ENCODE peak calls at places on chromosomes 12 and 14, in eight cellular contexts. R is SK-N-SH, O is transverse colon, L is HepG2, I is suprapubic skin, J is prostate gland, E is GM23338, P is spleen. B is an unnamed sample.

GRCh38 chr14:99155173-99155777 is 116.7 kb downstream of the BCL11B start:
- DNase-seq in P (no peak), L (no peak), I (peak), O (no peak), E (no peak), R (no peak), J (no peak), B (no peak)

GRCh38 chr12:117069126-117069788 is 30.0 kb downstream of the TESC start:
- DNase-seq in I (no peak), P (no peak), J (no peak), O (no peak), L (no peak), R (no peak), E (no peak), B (no peak)

GRCh38 chr14:73741876-73742519 is 27.8 kb upstream of the PNMA1 start:
- DNase-seq in P (peak), R (peak), L (no peak), O (no peak), J (no peak), E (no peak), I (peak), B (no peak)

GRCh38 chr12:54338682-54339296 is 13.9 kb downstream of the COPZ1 start:
- DNase-seq in E (no peak), R (no peak), P (no peak), O (no peak), I (no peak), L (no peak), J (no peak), B (no peak)

GRCh38 chr12:131242741-131243496 is 289.2 kb downstream of the ADGRD1 start:
- DNase-seq in E (peak), O (no peak), P (peak), L (no peak), R (peak), I (no peak), J (no peak), B (no peak)

GRCh38 chr14:99821519-99822165 is 28.4 kb downstream of the EML1 start:
- DNase-seq in E (no peak), I (no peak), J (no peak), L (no peak), R (peak), O (no peak), P (no peak), B (no peak)

GRCh38 chr12:49924847-49925246 is 21.1 kb upstream of the FAIM2 start:
- DNase-seq in I (no peak), O (no peak), L (no peak), E (no peak), R (no peak), P (peak), J (no peak), B (no peak)

GRCh38 chr12:130031041-130031440 is 127.2 kb upstream of the TMEM132D start:
- DNase-seq in O (no peak), I (no peak), R (no peak), J (no peak), L (no peak), E (no peak), P (peak), B (no peak)

GRCh38 chr12:116922194-116922897 is 11.6 kb downstream of the FBXW8 start:
- DNase-seq in O (no peak), P (no peak), E (no peak), J (no peak), I (no peak), L (no peak), R (no peak), B (no peak)

GRCh38 chr14:64943981-64944520 is 1.5 kb upstream of the GPX2 start:
- DNase-seq in J (no peak), L (no peak), O (no peak), E (no peak), I (peak), P (no peak), R (no peak), B (no peak)

GRCh38 chr14:104370256-104370870 is 209.2 kb upstream of the C14orf180 start:
- DNase-seq in J (peak), L (peak), R (peak), I (no peak), P (no peak), E (peak), O (no peak), B (no peak)

GRCh38 chr12:124563401-124563800 is 4.0 kb downstream of the NCOR2 start:
- DNase-seq in I (no peak), J (no peak), L (no peak), R (no peak), O (no peak), P (no peak), E (no peak), B (no peak)

GRCh38 chr12:100721193-100721592 is 73.4 kb upstream of the ANO4 start:
- DNase-seq in I (no peak), R (no peak), P (no peak), J (no peak), E (no peak), O (no peak), L (no peak), B (no peak)

GRCh38 chr12:79127268-79127895 is 262.8 kb downstream of the SYT1 start:
- DNase-seq in E (no peak), R (no peak), O (no peak), I (no peak), P (no peak), L (no peak), J (no peak), B (no peak)

GRCh38 chr12:103640410-103640809 is 53.3 kb downstream of the STAB2 start:
- DNase-seq in P (no peak), R (no peak), E (no peak), J (no peak), O (no peak), L (no peak), I (no peak), B (no peak)

GRCh38 chr14:99497341-99497740 is 16.1 kb downstream of the CCNK start:
- DNase-seq in R (no peak), O (no peak), E (no peak), I (no peak), J (no peak), P (no peak), L (no peak), B (no peak)

GRCh38 chr14:91108941-91109611 is 4.8 kb upstream of the DGLUCY start:
- DNase-seq in J (peak), E (no peak), L (no peak), I (peak), P (no peak), R (no peak), O (peak), B (no peak)

GRCh38 chr12:124386059-124386458 is 91.2 kb downstream of the RFLNA start:
- DNase-seq in I (no peak), L (no peak), O (no peak), R (no peak), J (no peak), P (no peak), E (no peak), B (no peak)

GRCh38 chr12:68479261-68479581 is 131.5 kb upstream of the RAP1B start:
- DNase-seq in P (no peak), L (no peak), O (no peak), E (no peak), I (no peak), J (no peak), R (peak), B (no peak)

GRCh38 chr12:51788876-51789275 is 59.6 kb downstream of the FIGNL2 start:
- DNase-seq in P (no peak), J (no peak), L (no peak), I (no peak), O (no peak), E (no peak), R (no peak), B (no peak)

GRCh38 chr14:100076133-100076532 is 10.9 kb downstream of the EVL start:
- DNase-seq in R (no peak), P (no peak), I (no peak), E (peak), J (no peak), O (no peak), L (peak), B (no peak)

GRCh38 chr12:79690606-79691298 is at the start of gene PAWR:
- DNase-seq in I (peak), P (peak), J (peak), E (peak), L (peak), R (peak), O (peak), B (no peak)

GRCh38 chr12:66665416-66665815 is 13.5 kb downstream of the GRIP1 start:
- DNase-seq in P (no peak), E (no peak), O (no peak), L (no peak), J (no peak), R (no peak), I (no peak), B (no peak)
- H3K4me3 ChIP-seq in P (no peak), E (no peak), O (no peak), L (no peak), J (no peak), R (no peak), I (no peak), B (no peak)

GRCh38 chr14:76413962-76414665 is 38.2 kb downstream of the ESRRB start:
- DNase-seq in J (no peak), R (peak), L (no peak), E (peak), I (no peak), O (no peak), P (no peak), B (no peak)
- TF ChIP-seq POLR2AphosphoS5 in J (no peak), R (no peak), L (no peak), E (no peak), I (no peak), O (no peak), P (no peak), B (no peak)

GRCh38 chr14:103041464-103041863 is 15.9 kb downstream of the CDC42BPB start:
- DNase-seq in O (no peak), R (no peak), P (peak), L (no peak), J (no peak), E (no peak), I (no peak), B (no peak)

GRCh38 chr14:103043257-103043893 is 14.0 kb downstream of the CDC42BPB start:
- DNase-seq in R (no peak), E (no peak), L (no peak), I (no peak), P (no peak), O (no peak), J (no peak), B (no peak)

GRCh38 chr14:103050935-103051334 is 6.4 kb downstream of the CDC42BPB start:
- DNase-seq in R (no peak), I (no peak), J (no peak), E (no peak), O (no peak), L (no peak), P (no peak), B (no peak)

DNA sequence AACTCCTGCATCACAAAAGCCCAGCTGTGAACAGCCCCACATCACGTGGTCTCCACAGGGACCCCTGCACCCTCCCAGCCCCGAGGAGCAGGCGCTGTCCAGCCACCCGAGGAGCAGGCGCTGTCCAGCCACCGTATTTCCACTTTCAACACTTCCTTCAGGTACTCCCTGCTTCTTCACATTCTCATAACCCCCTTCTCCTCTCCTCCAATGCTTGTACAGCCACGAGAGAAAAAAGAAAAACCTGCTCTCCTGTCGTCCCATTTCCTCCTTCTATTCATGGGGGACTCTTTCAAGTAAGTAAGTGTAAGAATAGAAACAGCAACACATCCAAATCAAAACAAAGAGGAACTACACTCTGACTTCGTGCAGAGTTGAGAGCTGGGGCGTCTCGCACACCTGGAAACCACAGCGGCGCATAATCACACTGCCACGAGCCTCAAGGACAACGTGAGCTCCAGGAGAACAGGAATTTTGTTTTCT is 11.9 kb downstream of the CDC42BPB start:
- DNase-seq in R (no peak), O (no peak), J (no peak), P (peak), I (no peak), L (no peak), E (no peak), B (no peak)
- H3K4me3 ChIP-seq in R (no peak), O (no peak), J (no peak), P (no peak), I (no peak), L (no peak), E (no peak), B (no peak)

DNA sequence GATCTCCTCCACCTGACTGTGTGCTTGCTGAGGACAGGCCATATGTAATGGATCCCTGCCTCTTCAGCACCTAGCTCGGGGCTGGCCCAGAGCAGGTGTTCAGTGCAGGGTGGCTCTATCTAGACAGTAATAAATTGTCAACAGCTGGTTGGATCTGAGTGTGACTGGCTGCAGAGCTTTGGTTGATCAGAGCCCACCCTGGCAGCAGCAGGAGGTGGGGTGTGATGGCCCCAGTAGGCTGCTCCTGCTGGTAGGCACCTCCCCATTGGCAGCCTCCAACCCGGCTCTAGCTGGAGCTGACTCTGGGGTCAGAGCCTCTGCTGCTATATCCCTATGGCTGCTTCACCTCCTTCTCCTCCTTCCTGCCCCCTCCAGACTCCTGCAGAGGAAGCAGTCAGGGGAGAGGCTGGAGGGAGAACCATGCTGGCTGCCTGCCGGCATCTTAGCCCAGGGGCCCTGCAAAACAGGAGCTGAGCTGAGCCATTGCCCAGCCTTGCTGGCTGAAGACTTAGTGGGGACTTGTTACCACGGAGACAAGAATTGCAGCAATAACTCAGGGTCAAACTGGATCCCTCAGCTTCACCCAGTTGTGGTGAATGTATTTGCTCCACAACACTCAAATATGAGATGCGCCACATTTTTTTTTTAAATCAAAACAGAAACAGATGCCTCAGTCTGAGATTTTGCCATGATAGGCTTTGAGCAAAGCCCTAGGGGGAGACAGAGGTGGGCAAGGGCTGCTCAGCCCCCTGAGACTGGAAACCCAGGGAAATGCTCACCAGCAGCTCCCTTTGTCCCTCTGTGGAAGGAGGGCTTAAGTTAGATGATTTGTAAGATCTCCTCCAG is 22.2 kb downstream of the TMEM63C start:
- DNase-seq in P (no peak), L (no peak), R (peak), J (no peak), E (no peak), I (no peak), O (no peak), B (no peak)
- TF ChIP-seq POLR2AphosphoS5 in P (no peak), L (no peak), R (no peak), J (no peak), E (no peak), I (no peak), O (no peak), B (no peak)

B was measured in Panc1.